ENCODE peak calls at places on chromosome 4, in nine cellular contexts. P, G, X, C, F, T, L, I and J are unnamed samples.

GRCh38 chr4:169062861-169063197 is 52.8 kb upstream of the CBR4 start:
- DNase-seq in C (no peak), I (no peak), T (no peak), P (no peak), F (no peak), X (no peak), G (no peak), L (no peak), J (peak; percentile 44)

GRCh38 chr4:88630756-88631155 is 38.5 kb downstream of the HERC3 start:
- DNase-seq in P (peak; percentile 80), I (no peak), T (peak; percentile 70), X (no peak), G (no peak), F (no peak), C (peak; percentile 18), L (no peak), J (peak; percentile 72)

GRCh38 chr4:126992910-126993309 is 639.8 kb upstream of the INTU start:
- DNase-seq in L (no peak), I (no peak), C (no peak), T (no peak), X (no peak), G (no peak), P (no peak), F (no peak), J (no peak)

GRCh38 chr4:1638873-1639272 is 45.2 kb downstream of the FAM53A start:
- DNase-seq in P (no peak), G (no peak), C (no peak), L (no peak), F (no peak), X (no peak), T (no peak), I (no peak), J (no peak)

GRCh38 chr4:184457530-184458249 is 16.7 kb downstream of the IRF2 start:
- DNase-seq in L (no peak), T (no peak), I (no peak), G (no peak), F (no peak), X (no peak), C (no peak), P (no peak), J (no peak)

GRCh38 chr4:170089743-170090666 is at the start of gene AADAT:
- DNase-seq in X (peak; percentile 73), C (peak; percentile 41), T (peak; percentile 71), P (peak; percentile 57), L (peak; percentile 69), F (peak; percentile 84), I (peak; percentile 83), G (peak; percentile 82), J (peak; percentile 70)

GRCh38 chr4:16733509-16733908 is 164.9 kb downstream of the LDB2 start:
- DNase-seq in I (no peak), F (no peak), P (no peak), G (no peak), X (no peak), L (no peak), C (no peak), T (no peak), J (no peak)

GRCh38 chr4:95728145-95728544 is 111.7 kb upstream of the PDHA2 start:
- DNase-seq in F (no peak), X (no peak), I (peak; percentile 64), C (no peak), G (no peak), T (peak; percentile 53), P (peak; percentile 71), L (no peak), J (peak; percentile 89)

GRCh38 chr4:113368056-113368455 is 318.6 kb downstream of the ANK2 start:
- DNase-seq in X (no peak), F (no peak), I (no peak), C (peak; percentile 72), G (no peak), L (no peak), T (peak; percentile 69), P (peak; percentile 24), J (no peak)

GRCh38 chr4:142579483-142579882 is 266.6 kb downstream of the INPP4B start:
- DNase-seq in I (no peak), C (no peak), T (no peak), L (no peak), P (no peak), G (no peak), X (no peak), F (no peak), J (no peak)

GRCh38 chr4:122830392-122831095 is 3.9 kb downstream of the FGF2 start:
- DNase-seq in I (peak; percentile 71), F (no peak), L (no peak), T (no peak), C (no peak), X (no peak), P (no peak), G (no peak), J (peak; percentile 31)
- H3K4me3 ChIP-seq in I (no peak overlapping the region), F (no peak overlapping the region), L (no peak overlapping the region), T (no peak overlapping the region), C (no peak overlapping the region), X (no peak overlapping the region), P (no peak overlapping the region), G (no peak overlapping the region), J (no peak overlapping the region)

GRCh38 chr4:55637272-55637820 is 1.2 kb upstream of the NMU start:
- DNase-seq in G (no peak), L (no peak), F (no peak), P (no peak), X (no peak), T (no peak), I (no peak), C (no peak), J (no peak)
- H3K4me3 ChIP-seq in G (no peak overlapping the region), L (no peak overlapping the region), F (no peak overlapping the region), P (no peak overlapping the region), X (no peak overlapping the region), T (no peak overlapping the region), I (no peak overlapping the region), C (no peak overlapping the region), J (no peak overlapping the region)

DNA sequence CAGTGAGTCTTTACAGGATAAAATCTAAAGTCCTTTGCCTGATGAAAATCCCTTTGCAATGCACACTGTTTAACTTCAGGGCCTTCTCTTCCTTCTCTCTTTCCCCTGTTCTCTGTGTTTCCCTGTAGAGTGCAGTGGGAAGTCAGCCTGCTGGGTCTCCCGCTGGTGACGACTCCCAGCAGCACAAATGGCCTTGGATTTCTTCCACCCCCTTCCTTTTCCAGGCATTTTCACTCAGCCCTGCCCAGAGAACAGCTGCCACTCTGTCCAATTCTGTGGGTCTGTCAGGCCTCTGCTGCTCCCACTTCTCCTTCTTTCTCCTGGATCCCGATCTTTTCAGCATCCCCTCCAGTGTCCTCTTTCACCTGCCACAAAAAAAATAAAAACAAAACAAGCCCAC is 189.9 kb upstream of the NWD2 start:
- DNase-seq in F (no peak), C (no peak), L (no peak), I (no peak), P (no peak), T (no peak), X (no peak), G (no peak), J (no peak)
- H3K4me3 ChIP-seq in F (no peak overlapping the region), C (no peak overlapping the region), L (no peak overlapping the region), I (no peak overlapping the region), P (no peak overlapping the region), T (no peak overlapping the region), X (no peak overlapping the region), G (no peak overlapping the region), J (no peak overlapping the region)

DNA sequence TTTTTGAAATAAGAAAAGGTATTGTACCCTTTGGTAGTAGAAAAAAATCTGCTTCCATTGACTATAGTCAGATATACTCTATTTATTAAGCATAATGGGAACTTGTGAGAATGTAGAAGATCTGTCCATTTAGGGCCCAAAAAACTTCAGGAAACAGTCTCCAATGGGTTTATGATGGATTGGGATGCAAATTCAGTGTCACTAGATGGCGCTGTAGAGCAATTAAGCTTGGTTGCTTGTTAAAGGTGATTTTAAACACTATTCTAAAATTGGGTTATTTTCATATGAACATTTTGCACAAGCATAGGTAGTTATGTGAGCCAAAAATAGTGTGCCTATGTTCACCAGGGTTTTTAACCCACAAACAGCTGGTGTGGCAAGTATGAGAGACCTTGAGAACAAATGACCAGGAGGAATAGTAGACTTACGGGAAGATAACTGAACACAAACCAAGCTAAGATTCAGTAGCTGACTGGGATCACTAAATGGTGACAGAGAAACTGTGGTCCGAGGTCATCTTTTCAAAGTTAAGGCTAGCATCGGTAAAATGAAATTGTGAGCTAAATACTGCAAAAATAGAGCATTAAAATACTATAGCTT is 80.3 kb upstream of the LSM6 start:
- DNase-seq in I (no peak), C (peak; percentile 21), G (no peak), X (peak; percentile 57), F (no peak), T (peak; percentile 68), P (peak; percentile 78), L (no peak), J (peak; percentile 83)
- H3K4me3 ChIP-seq in I (no peak overlapping the region), C (no peak overlapping the region), G (no peak overlapping the region), X (no peak overlapping the region), F (no peak overlapping the region), T (no peak overlapping the region), P (no peak overlapping the region), L (no peak overlapping the region), J (no peak overlapping the region)

GRCh38 chr4:41839945-41840854 is 91.7 kb upstream of the PHOX2B start:
- DNase-seq in F (no peak), C (no peak), I (no peak), G (no peak), X (no peak), P (peak; percentile 67), L (no peak), T (no peak), J (no peak)
- H3K4me3 ChIP-seq in F (no peak overlapping the region), C (no peak overlapping the region), I (no peak overlapping the region), G (no peak overlapping the region), X (no peak overlapping the region), P (no peak overlapping the region), L (no peak overlapping the region), T (no peak overlapping the region), J (no peak overlapping the region)

DNA sequence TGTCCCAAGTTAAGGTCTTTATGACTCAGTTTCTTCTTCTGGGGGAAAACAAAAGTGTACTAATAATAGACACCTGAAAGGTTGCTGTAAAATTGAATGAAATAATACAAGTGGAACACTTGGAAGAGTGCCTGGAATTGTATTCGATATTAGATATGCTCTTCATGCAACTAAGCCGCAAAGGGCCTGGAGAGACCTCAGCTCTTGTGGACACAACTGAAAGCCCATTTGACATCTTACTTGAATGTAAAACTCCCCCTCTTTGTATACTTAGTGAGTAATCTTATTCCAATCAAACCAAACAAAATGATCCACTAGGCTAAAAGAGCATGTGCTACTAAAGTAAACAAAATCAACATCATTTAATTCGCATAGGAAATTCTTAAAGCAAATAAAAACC is 516 bp upstream of the MAP9 start:
- DNase-seq in G (no peak), C (no peak), T (peak; percentile 27), P (peak; percentile 20), F (no peak), X (no peak), L (no peak), I (no peak), J (peak; percentile 28)
- H3K4me3 ChIP-seq in G (peak overlapping the region; percentile 63), C (no peak overlapping the region), T (peak overlapping the region; percentile 77), P (peak overlapping the region; percentile 69), F (no peak overlapping the region), X (no peak overlapping the region), L (peak overlapping the region; percentile 79), I (no peak overlapping the region), J (peak overlapping the region; percentile 78)

GRCh38 chr4:78165758-78166157 is 108.6 kb downstream of the FRAS1 start:
- DNase-seq in C (no peak), X (no peak), T (no peak), L (no peak), I (no peak), P (no peak), G (no peak), F (no peak), J (no peak)
- H3K4me3 ChIP-seq in C (no peak overlapping the region), X (no peak overlapping the region), T (no peak overlapping the region), L (no peak overlapping the region), I (no peak overlapping the region), P (no peak overlapping the region), G (no peak overlapping the region), F (no peak overlapping the region), J (no peak overlapping the region)